ENCODE peak calls at places on chromosomes 13 and 19, in five cellular contexts. W, Z, E, G and H are unnamed samples.

GRCh38 chr19:41887711-41888382 is 4.9 kb downstream of the ARHGEF1 start:
- DNase-seq in E (peak; percentile 49), Z (peak; percentile 79), W (peak; percentile 86), G (no peak), H (no peak)

GRCh38 chr13:111531505-111531904 is 211.1 kb downstream of the TEX29 start:
- DNase-seq in Z (no peak), E (peak; percentile 6), G (no peak), W (no peak), H (no peak)

GRCh38 chr13:98486412-98486811 is 90.5 kb downstream of the STK24 start:
- DNase-seq in Z (no peak), W (no peak), E (no peak), G (no peak), H (no peak)

GRCh38 chr13:110392510-110393233 is 85.6 kb downstream of the COL4A2 start:
- DNase-seq in W (peak; percentile 94), G (no peak), E (no peak), Z (no peak), H (no peak)

GRCh38 chr13:23965346-23965745 is 68.0 kb upstream of the C1QTNF9B start:
- DNase-seq in G (no peak), E (no peak), W (no peak), Z (no peak), H (no peak)

GRCh38 chr13:71860547-71861131 is 6.4 kb downstream of the DACH1 start:
- DNase-seq in E (no peak), W (no peak), G (no peak), Z (no peak), H (no peak)

GRCh38 chr19:15283141-15283885 is 49.0 kb downstream of the BRD4 start:
- DNase-seq in W (peak; percentile 75), E (peak; percentile 92), G (no peak), Z (no peak), H (peak; percentile 55)

GRCh38 chr13:67229438-67230242 is 496 bp downstream of the PCDH9 start:
- DNase-seq in W (peak; percentile 36), E (peak; percentile 36), G (no peak), Z (no peak), H (no peak)

GRCh38 chr19:46211201-46211881 is 18.2 kb upstream of the IGFL1 start:
- DNase-seq in Z (no peak), E (peak; percentile 24), W (peak; percentile 9), G (no peak), H (peak; percentile 30)

GRCh38 chr13:99429670-99430069 is 71.6 kb upstream of the TM9SF2 start:
- DNase-seq in G (no peak), W (no peak), Z (no peak), E (no peak), H (no peak)

GRCh38 chr13:105519766-105520165 is 1015.7 kb downstream of the EFNB2 start:
- DNase-seq in E (no peak), W (no peak), G (no peak), Z (no peak), H (no peak)

GRCh38 chr19:1063909-1064660 is 2.9 kb upstream of the ARHGAP45 start:
- DNase-seq in W (no peak), G (peak; percentile 55), E (no peak), Z (no peak), H (no peak)

GRCh38 chr13:111947026-111947810 is 119.7 kb upstream of the SOX1 start:
- DNase-seq in G (no peak), E (no peak), Z (no peak), W (no peak), H (no peak)

GRCh38 chr19:49067554-49067953 is 2.9 kb upstream of the NTF4 start:
- DNase-seq in Z (no peak), W (no peak), E (no peak), G (no peak), H (no peak)

GRCh38 chr13:75603038-75603437 is 33.1 kb upstream of the LMO7 start:
- DNase-seq in Z (no peak), E (no peak), W (no peak), G (no peak), H (no peak)

GRCh38 chr19:3194063-3194702 is 8.5 kb downstream of the NCLN start:
- DNase-seq in W (peak; percentile 15), E (no peak), Z (no peak), G (no peak), H (no peak)

GRCh38 chr19:11203194-11204075 is 6.1 kb upstream of the KANK2 start:
- DNase-seq in E (peak; percentile 82), G (peak; percentile 93), Z (no peak), W (peak; percentile 80), H (peak; percentile 87)

GRCh38 chr19:14149011-14149410 is 12.6 kb upstream of the ASF1B start:
- DNase-seq in Z (no peak), W (no peak), E (no peak), G (peak; percentile 68), H (no peak)

GRCh38 chr13:42970824-42971669 is 21.0 kb downstream of the EPSTI1 start:
- DNase-seq in E (peak; percentile 66), Z (no peak), G (no peak), W (peak; percentile 54), H (no peak)

GRCh38 chr19:39671739-39672363 is 16.1 kb downstream of the LGALS16 start:
- DNase-seq in Z (no peak), G (no peak), W (peak; percentile 44), E (peak; percentile 60), H (no peak)

GRCh38 chr13:67086260-67086659 is 143.9 kb downstream of the PCDH9 start:
- DNase-seq in E (no peak), Z (no peak), G (no peak), W (no peak), H (no peak)

GRCh38 chr19:15563325-15563794 is 51.7 kb upstream of the CYP4F8 start:
- DNase-seq in Z (no peak), W (no peak), G (peak; percentile 67), E (peak; percentile 19), H (no peak)

GRCh38 chr13:98325724-98326123 is 148.7 kb upstream of the RNF113B start:
- DNase-seq in W (no peak), E (no peak), Z (no peak), G (no peak), H (no peak)

GRCh38 chr19:22426901-22427300 is 4.8 kb upstream of the ZNF98 start:
- DNase-seq in G (no peak), W (no peak), Z (no peak), E (no peak), H (no peak)

GRCh38 chr19:10269333-10270179 is 1.4 kb upstream of the ICAM1 start:
- DNase-seq in E (peak; percentile 87), Z (peak; percentile 74), W (peak; percentile 59), G (peak; percentile 96), H (peak; percentile 92)

GRCh38 chr13:20676213-20676612 is 27.3 kb upstream of the IL17D start:
- DNase-seq in E (no peak), G (no peak), Z (no peak), W (no peak), H (no peak)

GRCh38 chr13:59441596-59442280 is 722.0 kb downstream of the DIAPH3 start:
- DNase-seq in W (no peak), G (no peak), E (no peak), Z (no peak), H (no peak)

GRCh38 chr19:49809155-49809986 is 3.7 kb downstream of the FUZ start:
- DNase-seq in G (peak; percentile 89), E (peak; percentile 62), Z (no peak), W (peak; percentile 26), H (peak; percentile 72)

GRCh38 chr19:722553-723101 is 13.9 kb downstream of the PALM start:
- DNase-seq in W (no peak), Z (no peak), E (no peak), G (peak; percentile 86), H (peak; percentile 82)

GRCh38 chr13:76672422-76672821 is 213.8 kb downstream of the KCTD12 start:
- DNase-seq in Z (no peak), G (no peak), E (peak; percentile 50), W (peak; percentile 71), H (no peak)

GRCh38 chr13:59533561-59534337 is 630.0 kb downstream of the DIAPH3 start:
- DNase-seq in G (no peak), W (peak; percentile 17), Z (no peak), E (no peak), H (no peak)

GRCh38 chr13:99425485-99426341 is 75.6 kb upstream of the TM9SF2 start:
- DNase-seq in G (no peak), Z (no peak), E (no peak), W (no peak), H (no peak)

GRCh38 chr13:46149272-46150133 is 32.5 kb downstream of the LCP1 start:
- DNase-seq in Z (no peak), G (no peak), W (peak; percentile 66), E (peak; percentile 32), H (no peak)

GRCh38 chr13:30572859-30573275 is 44.9 kb upstream of the USPL1 start:
- DNase-seq in Z (no peak), G (no peak), W (peak; percentile 72), E (peak; percentile 76), H (no peak)